ENCODE peak calls at places on chromosomes 5 and 9, in ten cellular contexts. J, V, C, Z, O, M, N, G, W and T are unnamed samples.

GRCh38 chr9:94554078-94554438 is 825 bp upstream of the PCAT7 start:
- DNase-seq in C (no peak), Z (no peak), N (peak; percentile 73), M (peak; percentile 69), J (no peak), V (no peak), O (no peak), G (no peak), W (no peak), T (no peak)

GRCh38 chr5:115944501-115944900 is 17.8 kb upstream of the LVRN start:
- DNase-seq in G (no peak), N (no peak), C (no peak), O (no peak), W (no peak), J (no peak), Z (no peak), M (no peak), V (no peak), T (no peak)

GRCh38 chr5:53167836-53168235 is 58.3 kb upstream of the MOCS2 start:
- DNase-seq in M (peak; percentile 31), W (peak; percentile 28), C (no peak), G (no peak), N (no peak), Z (peak; percentile 11), O (peak; percentile 54), V (no peak), J (no peak), T (no peak)

GRCh38 chr5:14097998-14098471 is 45.1 kb upstream of the TRIO start:
- DNase-seq in M (no peak), V (no peak), N (no peak), G (no peak), O (no peak), Z (peak; percentile 14), W (no peak), C (no peak), J (peak; percentile 38), T (no peak)

GRCh38 chr9:101026824-101027223 is 1.7 kb upstream of the PLPPR1 start:
- DNase-seq in W (no peak), N (no peak), J (no peak), M (no peak), C (no peak), V (no peak), Z (no peak), O (no peak), G (no peak), T (no peak)

GRCh38 chr5:73304381-73304780 is 131.4 kb downstream of the TMEM174 start:
- DNase-seq in G (no peak), V (no peak), C (no peak), W (no peak), M (no peak), N (no peak), Z (no peak), J (no peak), O (no peak), T (no peak)

GRCh38 chr5:14039576-14039975 is 95.1 kb upstream of the DNAH5 start:
- DNase-seq in Z (peak; percentile 87), W (no peak), O (no peak), N (no peak), C (no peak), G (no peak), M (no peak), J (no peak), V (no peak), T (no peak)

GRCh38 chr9:128322342-128323191 is at the start of the genes COQ4 and TRUB2:
- DNase-seq in M (peak; percentile 95), Z (peak; percentile 94), N (peak; percentile 96), J (peak; percentile 97), C (peak; percentile 97), W (peak; percentile 94), G (peak; percentile 94), O (peak; percentile 88), V (peak; percentile 88), T (peak; percentile 97)

GRCh38 chr5:44178414-44178813 is 210.8 kb downstream of the FGF10 start:
- DNase-seq in W (no peak), M (no peak), O (no peak), C (no peak), Z (no peak), J (no peak), V (no peak), N (no peak), G (no peak), T (no peak)

GRCh38 chr5:141084487-141084989 is 9.9 kb upstream of the PCDHB2 start:
- DNase-seq in G (no peak), V (peak; percentile 15), C (no peak), W (peak; percentile 40), M (peak; percentile 18), N (peak; percentile 63), O (no peak), Z (peak; percentile 48), J (no peak), T (no peak)

DNA sequence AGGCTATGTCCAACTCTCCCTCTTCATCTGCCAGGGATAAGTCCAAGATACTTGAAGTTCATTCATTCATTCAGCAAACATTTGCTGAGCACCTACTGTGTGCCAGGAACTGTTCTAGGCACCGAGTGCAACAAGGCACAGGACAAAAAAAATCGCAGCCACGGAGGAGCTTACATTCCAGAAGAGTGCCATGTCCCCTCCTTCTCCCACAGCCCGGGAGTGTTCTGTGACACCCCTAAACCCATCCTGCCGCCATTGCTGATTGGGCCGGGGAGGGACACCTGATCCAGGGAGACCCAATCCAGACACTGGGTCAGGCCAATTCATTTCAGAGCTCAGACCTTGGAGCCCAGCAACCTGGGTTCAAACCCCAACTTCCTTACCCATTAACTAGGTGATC is 58.1 kb upstream of the NEURL1B start:
- DNase-seq in J (no peak), G (no peak), C (peak; percentile 36), W (no peak), M (no peak), Z (no peak), O (no peak), V (no peak), N (no peak), T (no peak)
- H3K27ac ChIP-seq in J (no peak overlapping the region), G (peak overlapping the region; percentile 60), C (no peak overlapping the region), W (peak overlapping the region; percentile 93), M (no peak overlapping the region), Z (no peak overlapping the region), O (peak overlapping the region; percentile 82), V (no peak overlapping the region), N (no peak overlapping the region), T (no peak overlapping the region)

GRCh38 chr5:29769474-29769873 is 1424.0 kb upstream of the CDH6 start:
- DNase-seq in W (no peak), M (no peak), O (no peak), V (no peak), G (no peak), N (no peak), C (no peak), Z (no peak), J (no peak), T (no peak)
- H3K27ac ChIP-seq in W (no peak overlapping the region), M (no peak overlapping the region), O (no peak overlapping the region), V (no peak overlapping the region), G (no peak overlapping the region), N (no peak overlapping the region), C (no peak overlapping the region), Z (no peak overlapping the region), J (no peak overlapping the region), T (no peak overlapping the region)

GRCh38 chr5:131261483-131261882 is 2.4 kb upstream of the CDC42SE2 start:
- DNase-seq in N (no peak), G (no peak), Z (no peak), J (no peak), W (no peak), M (no peak), O (no peak), C (no peak), V (no peak), T (no peak)
- H3K27ac ChIP-seq in N (no peak overlapping the region), G (peak overlapping the region; percentile 19), Z (no peak overlapping the region), J (no peak overlapping the region), W (no peak overlapping the region), M (peak overlapping the region; percentile 17), O (peak overlapping the region; percentile 69), C (no peak overlapping the region), V (peak overlapping the region; percentile 98), T (no peak overlapping the region)

DNA sequence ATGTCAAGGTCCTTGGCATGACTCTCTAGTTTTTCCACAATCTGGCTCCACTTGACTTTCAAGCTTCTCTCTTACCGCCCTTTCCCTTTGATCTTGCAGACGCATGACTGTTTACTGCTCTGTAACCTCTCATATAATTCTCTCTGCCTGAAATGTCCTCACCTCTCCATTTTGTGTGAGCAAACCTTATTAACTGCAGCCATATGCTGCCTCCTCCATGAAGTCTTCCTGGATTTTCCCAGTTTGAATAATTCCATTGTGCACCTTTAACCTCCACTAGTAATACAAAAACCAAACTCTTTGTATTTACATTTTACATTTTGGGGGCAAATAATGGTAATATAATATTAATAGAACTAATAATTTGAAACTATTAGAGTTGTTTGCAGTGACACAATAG is 9.5 kb upstream of the C9orf72 start:
- DNase-seq in J (no peak), N (no peak), C (no peak), G (no peak), O (no peak), Z (no peak), V (no peak), M (no peak), W (no peak), T (no peak)
- H3K27ac ChIP-seq in J (no peak overlapping the region), N (no peak overlapping the region), C (no peak overlapping the region), G (no peak overlapping the region), O (no peak overlapping the region), Z (no peak overlapping the region), V (no peak overlapping the region), M (no peak overlapping the region), W (no peak overlapping the region), T (no peak overlapping the region)

DNA sequence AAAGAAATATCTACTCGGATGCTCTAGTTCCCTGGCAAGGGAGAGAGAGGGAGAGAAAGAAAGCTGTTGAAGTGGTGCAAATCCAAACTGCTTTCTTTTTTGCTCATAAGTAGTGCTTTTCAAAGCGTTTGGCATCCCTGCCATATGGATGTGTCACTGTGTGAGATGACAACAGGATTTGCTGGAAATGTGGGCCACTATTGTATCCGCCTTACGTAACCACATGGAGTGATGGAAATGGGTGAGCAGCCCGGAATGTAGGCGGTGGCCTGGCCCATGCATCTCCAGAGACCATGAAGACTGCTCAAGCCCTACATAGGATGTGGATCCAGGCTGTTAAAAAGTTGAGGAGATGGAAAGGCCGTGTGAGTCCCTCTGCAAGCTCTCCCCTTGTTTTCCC is 30.8 kb downstream of the TJP2 start:
- DNase-seq in G (no peak), V (no peak), M (no peak), W (peak; percentile 56), O (no peak), C (no peak), J (no peak), N (no peak), Z (peak; percentile 37), T (peak; percentile 40)
- H3K27ac ChIP-seq in G (no peak overlapping the region), V (no peak overlapping the region), M (no peak overlapping the region), W (peak overlapping the region; percentile 31), O (peak overlapping the region; percentile 10), C (no peak overlapping the region), J (peak overlapping the region; percentile 47), N (no peak overlapping the region), Z (no peak overlapping the region), T (peak overlapping the region; percentile 72)

GRCh38 chr9:33081128-33081851 is 4.8 kb upstream of the SMU1 start:
- DNase-seq in J (peak; percentile 84), M (peak; percentile 54), Z (peak; percentile 79), W (peak; percentile 58), V (peak; percentile 54), C (no peak), G (peak; percentile 79), N (no peak), O (no peak), T (no peak)
- H3K27ac ChIP-seq in J (no peak overlapping the region), M (peak overlapping the region; percentile 4), Z (peak overlapping the region; percentile 89), W (peak overlapping the region; percentile 50), V (peak overlapping the region; percentile 33), C (peak overlapping the region; percentile 37), G (peak overlapping the region; percentile 73), N (no peak overlapping the region), O (peak overlapping the region; percentile 62), T (no peak overlapping the region)

GRCh38 chr9:16720386-16720785 is 150.1 kb downstream of the BNC2 start:
- DNase-seq in G (no peak), C (no peak), N (no peak), M (no peak), J (no peak), W (no peak), V (no peak), O (no peak), Z (no peak), T (no peak)
- H3K27ac ChIP-seq in G (no peak overlapping the region), C (no peak overlapping the region), N (no peak overlapping the region), M (no peak overlapping the region), J (peak overlapping the region; percentile 90), W (no peak overlapping the region), V (no peak overlapping the region), O (peak overlapping the region; percentile 94), Z (no peak overlapping the region), T (no peak overlapping the region)